ENCODE peak calls at places on chromosomes 5 and 9, in nine cellular contexts. Z, W, R, G, L, V, O, N and P are unnamed samples.

GRCh38 chr5:38794986-38795385 is 50.8 kb upstream of the OSMR start:
- DNase-seq in Z (no peak), W (no peak), R (no peak), G (no peak), L (no peak), V (no peak), O (no peak), N (no peak), P (no peak)

GRCh38 chr5:14202462-14202861 is 59.3 kb downstream of the TRIO start:
- DNase-seq in Z (no peak), W (no peak), R (no peak), G (no peak), L (no peak), V (no peak), O (peak), N (no peak), P (peak)

GRCh38 chr9:2040828-2041227 is 25.7 kb downstream of the SMARCA2 start:
- DNase-seq in Z (no peak), W (no peak), R (no peak), G (no peak), L (no peak), V (no peak), O (no peak), N (no peak), P (no peak)

GRCh38 chr5:1875843-1876671 is 6.7 kb downstream of the IRX4 start:
- DNase-seq in Z (no peak), W (no peak), R (no peak), G (no peak), L (no peak), V (no peak), O (no peak), N (no peak), P (no peak)

GRCh38 chr9:124040935-124041816 is 29.6 kb downstream of the LHX2 start:
- DNase-seq in Z (peak), W (no peak), R (no peak), G (peak), L (no peak), V (peak), O (no peak), N (no peak), P (peak)

GRCh38 chr5:175657593-175658271 is at the start of gene HRH2:
- DNase-seq in Z (peak), W (no peak), R (no peak), G (no peak), L (peak), V (no peak), O (peak), N (peak), P (peak)

GRCh38 chr9:74950456-74950855 is 2.3 kb downstream of the C9orf40 start:
- DNase-seq in Z (no peak), W (no peak), R (no peak), G (no peak), L (no peak), V (no peak), O (no peak), N (no peak), P (no peak)

GRCh38 chr5:112240011-112240410 is 179.1 kb downstream of the EPB41L4A start:
- DNase-seq in Z (no peak), W (peak), R (no peak), G (peak), L (no peak), V (no peak), O (no peak), N (no peak), P (peak)

GRCh38 chr5:112119527-112119926 is 299.6 kb downstream of the EPB41L4A start:
- DNase-seq in Z (no peak), W (no peak), R (no peak), G (no peak), L (no peak), V (no peak), O (no peak), N (no peak), P (no peak)

GRCh38 chr9:23342296-23342695 is 483.7 kb downstream of the ELAVL2 start:
- DNase-seq in Z (no peak), W (no peak), R (no peak), G (no peak), L (no peak), V (no peak), O (no peak), N (no peak), P (no peak)

GRCh38 chr9:135554718-135555117 is 6.8 kb upstream of the PAEP start:
- DNase-seq in Z (no peak), W (no peak), R (no peak), G (no peak), L (no peak), V (no peak), O (no peak), N (no peak), P (no peak)

GRCh38 chr5:112390327-112390726 is 28.8 kb downstream of the EPB41L4A start:
- DNase-seq in Z (no peak), W (no peak), R (no peak), G (peak), L (no peak), V (no peak), O (no peak), N (peak), P (peak)

GRCh38 chr5:10875201-10875768 is 114.3 kb upstream of the DAP start:
- DNase-seq in Z (no peak), W (no peak), R (no peak), G (no peak), L (no peak), V (no peak), O (no peak), N (no peak), P (peak)

GRCh38 chr9:78127271-78128225 is 95.9 kb upstream of the GNAQ start:
- DNase-seq in Z (no peak), W (no peak), R (no peak), G (no peak), L (no peak), V (no peak), O (no peak), N (peak), P (no peak)

GRCh38 chr5:55416306-55416705 is 108.5 kb downstream of the MTREX start:
- DNase-seq in Z (no peak), W (no peak), R (peak), G (no peak), L (no peak), V (no peak), O (no peak), N (no peak), P (no peak)

GRCh38 chr5:147558826-147559225 is 49.0 kb upstream of the DPYSL3 start:
- DNase-seq in Z (no peak), W (peak), R (peak), G (peak), L (no peak), V (no peak), O (peak), N (no peak), P (peak)

GRCh38 chr9:13071921-13072320 is 207.6 kb downstream of the MPDZ start:
- DNase-seq in Z (no peak), W (no peak), R (no peak), G (no peak), L (no peak), V (no peak), O (no peak), N (no peak), P (no peak)

GRCh38 chr5:854217-854616 is 3.4 kb upstream of the ZDHHC11 start:
- DNase-seq in Z (no peak), W (no peak), R (no peak), G (no peak), L (no peak), V (no peak), O (no peak), N (no peak), P (no peak)

GRCh38 chr9:111965566-111966019 is 69.0 kb downstream of the UGCG start:
- DNase-seq in Z (no peak), W (peak), R (peak), G (peak), L (no peak), V (peak), O (peak), N (no peak), P (peak)

GRCh38 chr5:22070151-22070550 is 783.0 kb downstream of the CDH12 start:
- DNase-seq in Z (no peak), W (no peak), R (no peak), G (peak), L (no peak), V (no peak), O (no peak), N (no peak), P (no peak)

GRCh38 chr9:114214181-114214580 is 58.8 kb downstream of the COL27A1 start:
- DNase-seq in Z (no peak), W (no peak), R (peak), G (peak), L (no peak), V (no peak), O (no peak), N (no peak), P (peak)

GRCh38 chr9:25724424-25724823 is 46.2 kb upstream of the TUSC1 start:
- DNase-seq in Z (no peak), W (peak), R (peak), G (no peak), L (no peak), V (no peak), O (peak), N (no peak), P (peak)

GRCh38 chr9:88418715-88419540 is 30.7 kb downstream of the SPIN1 start:
- DNase-seq in Z (no peak), W (no peak), R (peak), G (no peak), L (peak), V (no peak), O (peak), N (no peak), P (peak)

GRCh38 chr9:71383308-71383707 is 261.9 kb upstream of the TRPM3 start:
- DNase-seq in Z (no peak), W (no peak), R (no peak), G (no peak), L (no peak), V (no peak), O (no peak), N (no peak), P (no peak)

GRCh38 chr5:151686673-151687378 is at the start of gene SPARC:
- DNase-seq in Z (no peak), W (peak), R (peak), G (peak), L (no peak), V (no peak), O (peak), N (peak), P (peak)

GRCh38 chr5:456351-457194 is 13.6 kb downstream of the EXOC3 start:
- DNase-seq in Z (no peak), W (no peak), R (no peak), G (no peak), L (no peak), V (no peak), O (no peak), N (no peak), P (peak)

GRCh38 chr5:149489605-149490037 is 61.6 kb downstream of the CSNK1A1 start:
- DNase-seq in Z (no peak), W (no peak), R (peak), G (no peak), L (no peak), V (no peak), O (no peak), N (no peak), P (no peak)

GRCh38 chr5:61680247-61680646 is 348.2 kb downstream of the ZSWIM6 start:
- DNase-seq in Z (no peak), W (no peak), R (no peak), G (no peak), L (no peak), V (no peak), O (no peak), N (no peak), P (no peak)